ENCODE peak calls at places on chromosome 3, in nine cellular contexts. H is nephron progenitor cell; A is T-helper 9 cell; I is activated T-helper 9 cell treated with anti-CD3 and anti-CD28 coated beads, Interleukin-2, amount 50 U/mL, for 16 hours; O is NCI-H1092 treated with DMSO at 0.1 percent for 48 hours; U is CD4-positive, CD25-positive, alpha-beta regulatory T cell; N is NCI-H748 treated with DMSO at 0.1 percent for 48 hours; T is globus pallidus; D is mammary epithelial cell. B is an unnamed sample.

GRCh38 chr3:105518806-105519418 is 152.2 kb downstream of the ALCAM start:
- DNase-seq in N (peak), H (peak), D (peak), T (peak), O (peak), U (peak), I (no peak), A (no peak), B (peak)

GRCh38 chr3:49780080-49780967 is 6.0 kb downstream of the IP6K1 start:
- DNase-seq in N (no peak), H (no peak), D (no peak), I (no peak), T (no peak), O (no peak), A (no peak), U (no peak), B (no peak)

GRCh38 chr3:16917256-16917935 is 32.6 kb downstream of the PLCL2 start:
- DNase-seq in I (no peak), T (no peak), N (no peak), H (no peak), D (no peak), A (no peak), U (no peak), O (no peak), B (no peak)

GRCh38 chr3:49793486-49794085 is 6.1 kb downstream of the CDHR4 start:
- DNase-seq in T (no peak), A (no peak), H (no peak), U (no peak), N (no peak), O (no peak), D (no peak), I (no peak), B (no peak)

GRCh38 chr3:60870396-60870795 is 380.9 kb downstream of the FHIT start:
- DNase-seq in H (no peak), D (no peak), O (no peak), U (no peak), A (no peak), T (no peak), I (no peak), N (no peak), B (no peak)

GRCh38 chr3:102673271-102674115 is 238.7 kb downstream of the ZPLD1 start:
- DNase-seq in I (peak), N (peak), T (peak), H (peak), A (peak), O (peak), D (peak), U (peak), B (peak)

GRCh38 chr3:39291903-39292329 is 12.1 kb upstream of the CX3CR1 start:
- DNase-seq in A (peak), O (peak), N (peak), U (peak), D (peak), T (peak), I (peak), H (peak), B (no peak)

GRCh38 chr3:131538968-131539367 is 36.2 kb upstream of the MRPL3 start:
- DNase-seq in N (no peak), T (no peak), D (no peak), A (no peak), I (no peak), H (no peak), U (no peak), O (no peak), B (no peak)

GRCh38 chr3:179927191-179927590 is 109.5 kb downstream of the PEX5L start:
- DNase-seq in D (no peak), N (no peak), I (no peak), T (no peak), H (no peak), U (no peak), A (no peak), O (no peak), B (no peak)

GRCh38 chr3:196284396-196284795 is 3.1 kb downstream of the PCYT1A start:
- DNase-seq in N (no peak), O (no peak), U (no peak), H (no peak), T (no peak), D (no peak), I (no peak), A (no peak), B (no peak)

GRCh38 chr3:39327746-39328349 is 1.7 kb upstream of the CCR8 start:
- DNase-seq in N (no peak), D (no peak), O (no peak), I (peak), T (no peak), A (peak), U (peak), H (no peak), B (no peak)

GRCh38 chr3:150069158-150069536 is 98.5 kb upstream of the PFN2 start:
- DNase-seq in O (no peak), U (no peak), D (no peak), H (no peak), I (no peak), T (no peak), A (no peak), N (no peak), B (no peak)